ENCODE peak calls at places on chromosome 10, in ten cellular contexts. K is H1; T is naive thymus-derived CD4-positive, alpha-beta T cell; U is fibroblast of pulmonary artery; B is left ventricle myocardium inferior; I is kidney; M is cardiac fibroblast; J is thoracic aorta; O is AG09309; R is lower leg skin. C is an unnamed sample.
A peak's percentile ranks its signal among the peaks of the same experiment; 100 is the strongest.

GRCh38 chr10:23343591-23344225 is 889 bp downstream of the C10orf67 start:
- DNase-seq in K (peak; percentile 9), T (peak; percentile 22), U (peak; percentile 49), B (peak; percentile 70), I (peak; percentile 93), M (peak; percentile 54), J (no peak), O (no peak), R (no peak), C (peak; percentile 81)

GRCh38 chr10:43120948-43121290 is 17.3 kb upstream of the CSGALNACT2 start:
- DNase-seq in K (no peak), T (peak; percentile 29), U (no peak), B (no peak), I (peak; percentile 47), M (no peak), J (no peak), O (no peak), R (peak; percentile 79), C (peak; percentile 66)

GRCh38 chr10:7179536-7179935 is 231.3 kb downstream of the SFMBT2 start:
- DNase-seq in K (no peak), T (no peak), U (no peak), B (no peak), I (no peak), M (no peak), J (no peak), O (no peak), R (no peak), C (no peak)

GRCh38 chr10:22986771-22987542 is 59.1 kb downstream of the ARMC3 start:
- DNase-seq in K (no peak), T (no peak), U (peak; percentile 71), B (no peak), I (no peak), M (peak; percentile 69), J (no peak), O (peak; percentile 7), R (no peak), C (no peak)

GRCh38 chr10:70190581-70190980 is 20.3 kb upstream of the SAR1A start:
- DNase-seq in K (no peak), T (no peak), U (no peak), B (no peak), I (no peak), M (peak; percentile 48), J (no peak), O (no peak), R (no peak), C (no peak)

GRCh38 chr10:112564337-112564736 is 117.3 kb downstream of the VTI1A start:
- DNase-seq in K (no peak), T (no peak), U (no peak), B (no peak), I (no peak), M (no peak), J (no peak), O (no peak), R (no peak), C (no peak)

GRCh38 chr10:1251769-1252168 is 195.6 kb downstream of the WDR37 start:
- DNase-seq in K (no peak), T (no peak), U (no peak), B (no peak), I (no peak), M (no peak), J (no peak), O (no peak), R (peak; percentile 34), C (no peak)

GRCh38 chr10:42112331-42113157 is 525.8 kb downstream of the ZNF33B start:
- DNase-seq in K (no peak), T (no peak), U (no peak), B (no peak), I (no peak), M (no peak), J (no peak), O (no peak), R (peak; percentile 74), C (peak; percentile 29)

GRCh38 chr10:14050598-14050997 is 280.1 kb downstream of the FRMD4A start:
- DNase-seq in K (no peak), T (no peak), U (no peak), B (no peak), I (no peak), M (no peak), J (no peak), O (no peak), R (no peak), C (no peak)

GRCh38 chr10:27481486-27481885 is 22.6 kb upstream of the RAB18 start:
- DNase-seq in K (no peak), T (no peak), U (no peak), B (no peak), I (no peak), M (no peak), J (no peak), O (no peak), R (no peak), C (no peak)

GRCh38 chr10:27485986-27486385 is 18.1 kb upstream of the RAB18 start:
- DNase-seq in K (no peak), T (no peak), U (no peak), B (no peak), I (no peak), M (no peak), J (no peak), O (no peak), R (no peak), C (no peak)

GRCh38 chr10:27485368-27485767 is 18.7 kb upstream of the RAB18 start:
- DNase-seq in K (no peak), T (no peak), U (no peak), B (no peak), I (no peak), M (no peak), J (no peak), O (no peak), R (no peak), C (no peak)

GRCh38 chr10:27479016-27479415 is 25.1 kb upstream of the RAB18 start:
- DNase-seq in K (no peak), T (no peak), U (no peak), B (no peak), I (no peak), M (no peak), J (no peak), O (no peak), R (no peak), C (no peak)

DNA sequence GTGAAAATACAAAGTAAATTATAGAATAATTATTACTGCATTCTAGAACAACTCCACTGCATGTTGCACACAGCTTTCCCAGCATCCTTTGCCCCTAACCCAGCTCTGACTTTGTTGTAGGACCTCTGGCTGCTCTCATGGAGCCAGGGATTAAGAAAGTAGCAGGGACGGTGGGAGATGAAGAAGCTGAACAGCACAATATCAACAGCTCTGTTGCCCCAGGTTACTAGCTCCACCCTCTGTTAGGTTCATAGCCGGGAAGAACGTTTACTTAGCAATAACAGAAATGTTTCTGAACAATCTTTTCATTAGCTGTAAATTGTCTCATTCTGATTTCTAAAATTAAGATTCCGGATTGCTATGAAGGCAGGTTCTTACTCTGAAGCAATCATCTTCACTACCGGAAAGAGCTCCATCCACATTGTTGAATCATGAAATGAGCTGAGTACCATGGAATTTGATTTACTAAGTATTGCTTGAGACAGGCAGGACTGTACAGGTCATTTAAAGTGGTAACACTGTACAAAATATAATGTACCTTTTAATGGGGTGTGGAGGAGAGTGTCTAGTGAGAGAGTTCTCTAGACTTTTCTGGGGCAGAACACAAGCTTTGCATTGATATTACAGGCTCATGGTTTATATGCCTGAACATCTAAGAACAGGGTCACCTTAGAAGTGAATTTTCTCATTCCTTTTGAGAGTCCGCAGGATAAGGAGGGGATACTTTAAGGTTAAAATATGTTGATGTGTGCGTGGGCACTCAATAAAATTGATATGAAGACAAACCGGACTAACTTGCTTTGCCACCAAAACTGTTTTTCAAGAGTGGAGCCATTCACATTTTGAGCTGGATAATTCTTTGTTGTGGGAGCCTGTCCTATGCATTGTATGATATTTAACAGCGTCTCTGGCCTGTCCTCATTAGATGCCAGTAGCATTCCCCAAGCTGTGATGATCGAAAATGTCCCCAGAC is 20.8 kb upstream of the RAB18 start:
- DNase-seq in K (no peak), T (no peak), U (no peak), B (no peak), I (no peak), M (no peak), J (no peak), O (no peak), R (no peak), C (no peak)
- H3K4me3 ChIP-seq in K (no peak overlapping the region), T (no peak overlapping the region), U (no peak overlapping the region), B (no peak overlapping the region), I (no peak overlapping the region), M (no peak overlapping the region), J (no peak overlapping the region), O (no peak overlapping the region), R (no peak overlapping the region), C (no peak overlapping the region)

GRCh38 chr10:62083413-62083794 is 181.9 kb downstream of the ARID5B start:
- DNase-seq in K (no peak), T (peak; percentile 8), U (peak; percentile 72), B (no peak), I (no peak), M (peak; percentile 79), J (no peak), O (no peak), R (no peak), C (no peak)
- H3K4me3 ChIP-seq in K (no peak overlapping the region), T (peak overlapping the region; percentile 35), U (no peak overlapping the region), B (peak overlapping the region; percentile 22), I (no peak overlapping the region), M (no peak overlapping the region), J (peak overlapping the region; percentile 56), O (no peak overlapping the region), R (no peak overlapping the region), C (peak overlapping the region; percentile 1)

GRCh38 chr10:21473541-21473940 is 51.9 kb downstream of the SKIDA1 start:
- DNase-seq in K (no peak), T (no peak), U (no peak), B (no peak), I (no peak), M (no peak), J (no peak), O (no peak), R (peak; percentile 58), C (no peak)

GRCh38 chr10:21467633-21468032 is 57.8 kb downstream of the SKIDA1 start:
- DNase-seq in K (no peak), T (no peak), U (no peak), B (no peak), I (no peak), M (no peak), J (no peak), O (no peak), R (peak; percentile 5), C (no peak)

GRCh38 chr10:21475393-21475792 is 50.1 kb downstream of the SKIDA1 start:
- DNase-seq in K (no peak), T (no peak), U (no peak), B (no peak), I (no peak), M (no peak), J (no peak), O (no peak), R (no peak), C (no peak)

GRCh38 chr10:21468086-21468485 is 57.4 kb downstream of the SKIDA1 start:
- DNase-seq in K (no peak), T (no peak), U (no peak), B (no peak), I (no peak), M (no peak), J (no peak), O (no peak), R (peak; percentile 73), C (no peak)

GRCh38 chr10:21473135-21473534 is 52.3 kb downstream of the SKIDA1 start:
- DNase-seq in K (no peak), T (no peak), U (no peak), B (no peak), I (no peak), M (no peak), J (no peak), O (no peak), R (no peak), C (no peak)
- H3K4me3 ChIP-seq in K (no peak overlapping the region), T (no peak overlapping the region), U (no peak overlapping the region), B (no peak overlapping the region), I (no peak overlapping the region), M (no peak overlapping the region), J (no peak overlapping the region), O (no peak overlapping the region), R (no peak overlapping the region), C (no peak overlapping the region)

GRCh38 chr10:122374246-122374858 is at the start of gene PLEKHA1:
- DNase-seq in K (peak; percentile 62), T (peak; percentile 92), U (peak; percentile 94), B (peak; percentile 97), I (peak; percentile 98), M (peak; percentile 96), J (peak; percentile 72), O (peak; percentile 69), R (peak; percentile 98), C (peak; percentile 97)
- H3K4me3 ChIP-seq in K (peak within 1 kb of the TSS; percentile 70), T (peak within 1 kb of the TSS; percentile 90), U (peak within 1 kb of the TSS; percentile 79), B (peak within 1 kb of the TSS; percentile 92), I (peak within 1 kb of the TSS; percentile 84), M (peak within 1 kb of the TSS; percentile 88), J (peak within 1 kb of the TSS; percentile 96), O (peak within 1 kb of the TSS; percentile 66), R (peak within 1 kb of the TSS; percentile 85), C (peak within 1 kb of the TSS; percentile 71)

C was measured in lower lobe of right lung.